ENCODE peak calls at places on chromosomes 1 and 21, in four cellular contexts. Y, G, K and L are unnamed samples.

GRCh38 chr1:20751462-20751990 is 19.0 kb upstream of the SH2D5 start:
- DNase-seq in Y (no peak), K (no peak), G (no peak), L (no peak)

GRCh38 chr1:237183963-237184540 is 142.1 kb downstream of the RYR2 start:
- DNase-seq in K (no peak), Y (no peak), G (no peak), L (no peak)

GRCh38 chr1:204754821-204755220 is 69.3 kb upstream of the LRRN2 start:
- DNase-seq in K (no peak), Y (no peak), G (no peak), L (no peak)

GRCh38 chr1:41371630-41372599 is 10.7 kb downstream of the FOXO6 start:
- DNase-seq in Y (no peak), G (no peak), K (peak), L (no peak)

GRCh38 chr1:204834329-204834728 is 36.3 kb upstream of the NFASC start:
- DNase-seq in Y (no peak), G (no peak), K (no peak), L (no peak)

GRCh38 chr1:180527270-180527669 is 24.9 kb upstream of the ACBD6 start:
- DNase-seq in Y (no peak), G (peak), K (peak), L (no peak)

GRCh38 chr21:26715878-26716506 is 129.2 kb downstream of the ADAMTS1 start:
- DNase-seq in G (peak), K (peak), Y (peak), L (peak)

GRCh38 chr1:94357661-94358060 is 60.5 kb upstream of the ABCD3 start:
- DNase-seq in G (no peak), Y (no peak), K (no peak), L (no peak)

GRCh38 chr1:114549137-114549536 is 32.3 kb downstream of the BCAS2 start:
- DNase-seq in Y (no peak), G (no peak), K (no peak), L (no peak)

GRCh38 chr1:54404939-54405880 is 984 bp downstream of the SSBP3 start:
- DNase-seq in G (no peak), K (no peak), Y (no peak), L (peak)

GRCh38 chr1:32915766-32916455 is 14.7 kb upstream of the TMEM54 start:
- DNase-seq in G (peak), K (peak), Y (no peak), L (no peak)

GRCh38 chr1:1365875-1366698 is 7.7 kb upstream of the MXRA8 start:
- DNase-seq in K (no peak), Y (no peak), G (no peak), L (no peak)

GRCh38 chr1:209207126-209207700 is 376.3 kb upstream of the CAMK1G start:
- DNase-seq in G (no peak), K (no peak), Y (no peak), L (no peak)

GRCh38 chr1:23574265-23574754 is 15.0 kb upstream of the ID3 start:
- DNase-seq in G (no peak), Y (no peak), K (peak), L (no peak)

GRCh38 chr1:212701910-212702309 is 2.3 kb upstream of the BATF3 start:
- DNase-seq in G (no peak), K (peak), Y (no peak), L (no peak)

GRCh38 chr1:194164755-194165154 is 978.3 kb upstream of the B3GALT2 start:
- DNase-seq in Y (no peak), K (no peak), G (no peak), L (no peak)

GRCh38 chr1:200279810-200280411 is 129.9 kb downstream of the ZNF281 start:
- DNase-seq in G (peak), K (peak), Y (no peak), L (peak)

GRCh38 chr1:209625205-209625549 is 27.0 kb downstream of the LAMB3 start:
- DNase-seq in Y (no peak), G (no peak), K (peak), L (peak)

GRCh38 chr21:45029298-45029967 is 44.9 kb upstream of the ADARB1 start:
- DNase-seq in K (no peak), G (no peak), Y (no peak), L (peak)

GRCh38 chr1:19387045-19387467 is 74.9 kb downstream of the SLC66A1 start:
- DNase-seq in G (no peak), K (no peak), Y (no peak), L (no peak)

GRCh38 chr21:35861656-35862055 is 198.7 kb downstream of the SETD4 start:
- DNase-seq in K (no peak), Y (no peak), G (peak), L (no peak)

GRCh38 chr1:207155018-207155417 is 51.0 kb downstream of the C4BPA start:
- DNase-seq in K (no peak), G (no peak), Y (no peak), L (no peak)

GRCh38 chr1:68624233-68624632 is 127.4 kb upstream of the DEPDC1 start:
- DNase-seq in Y (no peak), G (peak), K (no peak), L (no peak)

GRCh38 chr1:227299238-227299637 is 19.1 kb downstream of the CDC42BPA start:
- DNase-seq in G (peak), Y (no peak), K (no peak), L (peak)

GRCh38 chr1:6512908-6513280 is 21.4 kb upstream of the PLEKHG5 start:
- DNase-seq in Y (no peak), K (peak), G (no peak), L (no peak)

GRCh38 chr1:211630236-211631081 is 45.0 kb downstream of the NEK2 start:
- DNase-seq in K (no peak), Y (no peak), G (no peak), L (no peak)

GRCh38 chr1:183685112-183685713 is 32.1 kb upstream of the APOBEC4 start:
- DNase-seq in Y (peak), G (peak), K (peak), L (peak)

GRCh38 chr1:206784471-206784903 is 12.2 kb upstream of the IL10 start:
- DNase-seq in K (no peak), Y (no peak), G (no peak), L (no peak)

GRCh38 chr1:160342520-160342919 is 530 bp downstream of the COPA start:
- DNase-seq in Y (no peak), G (no peak), K (no peak), L (peak)

GRCh38 chr1:221527886-221528634 is 213.8 kb downstream of the DUSP10 start:
- DNase-seq in G (no peak), K (no peak), Y (no peak), L (no peak)

GRCh38 chr1:7406641-7407546 is 364.2 kb upstream of the VAMP3 start:
- DNase-seq in Y (no peak), G (no peak), K (no peak), L (no peak)

GRCh38 chr1:156502396-156502748 is 1.8 kb upstream of the MEF2D start:
- DNase-seq in Y (no peak), K (no peak), G (no peak), L (peak)
- H2AK5ac ChIP-seq in Y (peak), K (peak), G (peak), L (peak)

GRCh38 chr1:80418134-80418533 is 1382.6 kb upstream of the ADGRL2 start:
- DNase-seq in Y (no peak), G (no peak), K (no peak), L (no peak)
- H2AFZ ChIP-seq in Y (no peak), G (no peak), K (no peak), L (no peak)

GRCh38 chr1:43061803-43062202 is 103.1 kb upstream of the SLC2A1 start:
- DNase-seq in Y (no peak), K (no peak), G (no peak), L (no peak)

GRCh38 chr1:43058056-43058455 is 99.4 kb upstream of the SLC2A1 start:
- DNase-seq in Y (no peak), G (no peak), K (no peak), L (no peak)

GRCh38 chr1:43058545-43059360 is 100.1 kb upstream of the SLC2A1 start:
- DNase-seq in K (no peak), G (peak), Y (no peak), L (peak)

GRCh38 chr1:43057567-43057966 is 98.9 kb upstream of the SLC2A1 start:
- DNase-seq in K (no peak), Y (no peak), G (no peak), L (no peak)

GRCh38 chr1:43059640-43060574 is 101.2 kb upstream of the SLC2A1 start:
- DNase-seq in G (peak), Y (no peak), K (no peak), L (peak)
- H2BK120ac ChIP-seq in G (peak), Y (no peak), K (peak), L (no peak)

DNA sequence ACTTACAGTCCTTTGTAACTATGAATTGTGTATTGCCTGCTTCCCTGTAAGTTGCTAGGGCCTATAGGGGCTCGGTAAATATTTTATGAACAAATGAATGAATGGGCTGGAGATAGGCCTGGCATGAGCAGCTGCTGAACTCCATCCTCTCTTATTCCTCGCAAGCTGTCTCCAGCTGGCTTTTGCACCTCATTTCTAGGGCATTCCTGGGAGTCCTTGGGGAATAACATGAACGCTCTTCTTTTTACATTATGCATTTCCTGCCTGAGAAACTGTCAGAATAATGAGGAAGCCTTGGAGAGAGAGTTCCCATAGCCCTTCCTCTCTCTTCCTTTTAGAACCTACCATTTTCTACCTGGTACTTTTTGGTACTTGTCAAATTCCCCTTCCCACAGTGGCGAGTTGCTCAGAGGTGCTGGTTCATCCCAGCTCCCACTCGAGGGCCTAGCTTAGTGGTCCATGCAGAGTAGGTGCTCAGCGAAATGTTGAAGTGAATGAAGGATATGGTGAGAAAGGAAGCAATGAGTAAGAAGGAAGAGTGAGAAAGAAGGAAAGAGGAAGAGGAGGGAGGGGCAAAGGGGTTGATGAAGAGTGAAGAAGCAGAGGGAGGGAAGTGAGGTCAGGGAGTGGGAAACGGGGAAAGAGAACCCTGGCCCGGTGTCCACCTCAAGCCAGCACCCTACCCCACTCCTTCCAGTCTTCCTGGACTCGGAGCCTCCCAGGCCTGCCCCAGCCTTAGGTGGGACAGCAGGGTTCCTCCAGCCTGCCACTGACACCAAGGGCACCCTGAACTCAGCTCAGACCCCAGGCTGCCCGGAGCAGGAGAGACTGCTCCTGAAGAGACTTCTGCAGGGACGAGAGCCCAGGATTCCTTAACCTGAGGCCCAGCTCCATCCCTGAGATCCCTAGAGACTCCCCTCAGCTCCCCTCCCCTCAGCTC is 29.6 kb downstream of the KCNC4 start:
- DNase-seq in K (no peak), Y (no peak), G (no peak), L (peak)
- H2AK5ac ChIP-seq in K (no peak), Y (no peak), G (no peak), L (no peak)

DNA sequence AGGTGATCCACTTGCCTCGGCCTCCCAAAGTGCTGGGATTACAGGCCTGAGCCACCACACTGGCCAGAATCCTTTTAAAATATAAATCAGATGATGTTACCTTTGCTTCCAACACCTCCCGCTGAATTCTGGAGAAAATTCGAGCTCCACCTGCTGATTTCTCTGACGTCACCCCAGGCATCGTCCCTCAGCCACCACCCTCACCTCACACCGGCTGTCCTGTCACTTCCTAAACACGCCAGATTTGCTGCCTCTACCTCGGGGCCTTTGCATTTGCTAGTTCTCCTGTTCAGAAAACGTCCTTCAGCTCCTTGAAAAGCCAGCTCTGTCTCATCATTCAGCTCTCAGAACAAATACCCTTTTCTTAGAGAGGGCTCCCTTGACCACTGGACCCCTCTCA is 57.9 kb downstream of the FBXO2 start:
- DNase-seq in G (no peak), K (no peak), Y (no peak), L (no peak)
- H2AFZ ChIP-seq in G (no peak), K (no peak), Y (no peak), L (no peak)

GRCh38 chr1:242524571-242525359 is at the start of gene PLD5:
- DNase-seq in Y (peak), G (no peak), K (no peak), L (no peak)
- H2BK120ac ChIP-seq in Y (peak), G (no peak), K (peak), L (no peak)